ENCODE peak calls at places on chromosomes 2 and 18, in nine cellular contexts. K, W, S, Z, Q, U, Y, V and D are unnamed samples.

GRCh38 chr18:35775887-35776286 is 194.3 kb downstream of the GALNT1 start:
- DNase-seq in K (no peak), W (no peak), S (no peak), Z (no peak), Q (peak; percentile 38), U (no peak), Y (no peak), V (no peak), D (no peak)

GRCh38 chr2:166519391-166519962 is 25.4 kb upstream of the SCN7A start:
- DNase-seq in K (no peak), W (no peak), S (no peak), Z (no peak), Q (no peak), U (no peak), Y (no peak), V (no peak), D (no peak)

GRCh38 chr2:64204006-64204632 is 59.9 kb upstream of the PELI1 start:
- DNase-seq in K (no peak), W (no peak), S (no peak), Z (no peak), Q (peak; percentile 37), U (no peak), Y (no peak), V (peak; percentile 49), D (peak; percentile 71)

GRCh38 chr2:85033388-85033787 is 62.4 kb downstream of the KCMF1 start:
- DNase-seq in K (no peak), W (no peak), S (no peak), Z (no peak), Q (no peak), U (no peak), Y (no peak), V (no peak), D (no peak)

GRCh38 chr2:26349690-26350089 is 3.1 kb upstream of the ADGRF3 start:
- DNase-seq in K (no peak), W (no peak), S (no peak), Z (no peak), Q (no peak), U (no peak), Y (no peak), V (no peak), D (no peak)

GRCh38 chr2:181790716-181791649 is 100.5 kb upstream of the ITPRID2 start:
- DNase-seq in K (no peak), W (no peak), S (peak; percentile 92), Z (no peak), Q (peak; percentile 95), U (no peak), Y (peak; percentile 93), V (peak; percentile 16), D (peak; percentile 26)

GRCh38 chr2:233492738-233493137 is 73.8 kb downstream of the USP40 start:
- DNase-seq in K (no peak), W (no peak), S (no peak), Z (no peak), Q (no peak), U (no peak), Y (peak; percentile 81), V (no peak), D (no peak)

GRCh38 chr2:144325086-144325485 is 194.8 kb downstream of the ZEB2 start:
- DNase-seq in K (no peak), W (no peak), S (no peak), Z (no peak), Q (no peak), U (peak; percentile 58), Y (no peak), V (peak; percentile 21), D (no peak)

GRCh38 chr2:1538663-1539062 is 125.4 kb downstream of the TPO start:
- DNase-seq in K (no peak), W (no peak), S (peak; percentile 71), Z (peak; percentile 63), Q (peak; percentile 52), U (no peak), Y (peak; percentile 25), V (peak; percentile 10), D (no peak)

GRCh38 chr2:218583983-218584850 is 15.6 kb downstream of the CNOT9 start:
- DNase-seq in K (no peak), W (no peak), S (no peak), Z (no peak), Q (no peak), U (no peak), Y (no peak), V (no peak), D (no peak)

GRCh38 chr2:51301376-51301775 is 269.4 kb upstream of the NRXN1 start:
- DNase-seq in K (no peak), W (no peak), S (no peak), Z (no peak), Q (no peak), U (no peak), Y (no peak), V (no peak), D (no peak)

GRCh38 chr2:145760781-145761649 is 1241.1 kb upstream of the ZEB2 start:
- DNase-seq in K (no peak), W (peak; percentile 26), S (peak; percentile 71), Z (no peak), Q (peak; percentile 65), U (no peak), Y (peak; percentile 18), V (no peak), D (no peak)

GRCh38 chr2:220469201-220469600 is 841.8 kb downstream of the SLC4A3 start:
- DNase-seq in K (no peak), W (no peak), S (peak; percentile 46), Z (no peak), Q (peak; percentile 52), U (no peak), Y (no peak), V (no peak), D (no peak)

GRCh38 chr2:238848566-238848940 is 668 bp downstream of the TWIST2 start:
- DNase-seq in K (no peak), W (no peak), S (no peak), Z (no peak), Q (no peak), U (no peak), Y (no peak), V (no peak), D (no peak)

GRCh38 chr2:55123851-55124269 is 73.6 kb upstream of the RTN4 start:
- DNase-seq in K (no peak), W (no peak), S (no peak), Z (no peak), Q (no peak), U (no peak), Y (no peak), V (no peak), D (no peak)

GRCh38 chr2:55609193-55609794 is 8.1 kb downstream of the PPP4R3B start:
- DNase-seq in K (no peak), W (no peak), S (no peak), Z (no peak), Q (no peak), U (no peak), Y (no peak), V (no peak), D (no peak)

GRCh38 chr2:223944704-223945531 is at the start of gene WDFY1:
- DNase-seq in K (peak; percentile 62), W (peak; percentile 86), S (peak; percentile 89), Z (peak; percentile 90), Q (peak; percentile 96), U (peak; percentile 76), Y (peak; percentile 91), V (peak; percentile 86), D (peak; percentile 92)

GRCh38 chr2:189147361-189147760 is 32.2 kb downstream of the COL5A2 start:
- DNase-seq in K (no peak), W (no peak), S (no peak), Z (no peak), Q (peak; percentile 80), U (no peak), Y (no peak), V (no peak), D (no peak)

GRCh38 chr18:13680612-13681011 is 45.7 kb downstream of the FAM210A start:
- DNase-seq in K (no peak), W (no peak), S (peak; percentile 38), Z (no peak), Q (no peak), U (no peak), Y (no peak), V (no peak), D (peak; percentile 32)

GRCh38 chr2:179141206-179141605 is 91.3 kb upstream of the CCDC141 start:
- DNase-seq in K (no peak), W (no peak), S (no peak), Z (no peak), Q (peak; percentile 32), U (no peak), Y (no peak), V (no peak), D (no peak)

GRCh38 chr2:167875524-167875923 is 371.9 kb downstream of the STK39 start:
- DNase-seq in K (no peak), W (no peak), S (no peak), Z (no peak), Q (no peak), U (no peak), Y (no peak), V (no peak), D (no peak)

GRCh38 chr18:44098551-44099098 is 582.1 kb upstream of the SETBP1 start:
- DNase-seq in K (no peak), W (no peak), S (peak; percentile 4), Z (no peak), Q (peak; percentile 71), U (no peak), Y (no peak), V (no peak), D (no peak)

GRCh38 chr2:216366777-216367465 is 5.4 kb downstream of the MARCHF4 start:
- DNase-seq in K (no peak), W (no peak), S (no peak), Z (no peak), Q (peak; percentile 59), U (no peak), Y (no peak), V (no peak), D (no peak)

GRCh38 chr2:75324716-75325291 is 125.5 kb upstream of the TACR1 start:
- DNase-seq in K (no peak), W (no peak), S (no peak), Z (no peak), Q (no peak), U (no peak), Y (no peak), V (no peak), D (no peak)

GRCh38 chr2:154049561-154049960 is 177.8 kb downstream of the GALNT13 start:
- DNase-seq in K (no peak), W (no peak), S (no peak), Z (no peak), Q (no peak), U (no peak), Y (no peak), V (no peak), D (no peak)

GRCh38 chr18:63817441-63818051 is 42.3 kb downstream of the SERPINB7 start:
- DNase-seq in K (no peak), W (no peak), S (no peak), Z (no peak), Q (peak; percentile 72), U (no peak), Y (no peak), V (no peak), D (no peak)

GRCh38 chr2:212005077-212005671 is 533.4 kb downstream of the ERBB4 start:
- DNase-seq in K (no peak), W (no peak), S (peak; percentile 29), Z (peak; percentile 38), Q (peak; percentile 51), U (no peak), Y (peak; percentile 30), V (no peak), D (peak; percentile 11)

GRCh38 chr18:58287626-58288289 is 243.7 kb downstream of the NEDD4L start:
- DNase-seq in K (no peak), W (no peak), S (peak; percentile 30), Z (no peak), Q (no peak), U (no peak), Y (no peak), V (no peak), D (no peak)

GRCh38 chr2:235278771-235279355 is 215.0 kb upstream of the AGAP1 start:
- DNase-seq in K (no peak), W (no peak), S (no peak), Z (no peak), Q (peak; percentile 37), U (no peak), Y (no peak), V (no peak), D (no peak)

GRCh38 chr2:117321816-117322215 is 492.7 kb upstream of the DDX18 start:
- DNase-seq in K (no peak), W (no peak), S (no peak), Z (no peak), Q (no peak), U (no peak), Y (peak; percentile 2), V (no peak), D (no peak)

GRCh38 chr2:42906557-42907380 is 114.4 kb upstream of the HAAO start:
- DNase-seq in K (peak; percentile 89), W (peak; percentile 23), S (no peak), Z (no peak), Q (peak; percentile 62), U (no peak), Y (no peak), V (no peak), D (no peak)